ENCODE peak calls at places on chromosomes 7 and 10, in ten cellular contexts. K, B, G, Z, P, R, T, F, W and Y are unnamed samples.

GRCh38 chr7:151243411-151244155 is 4.9 kb downstream of the SMARCD3 start:
- DNase-seq in K (no peak), B (peak; percentile 47), G (no peak), Z (no peak), P (no peak), R (no peak), T (no peak), F (no peak), W (no peak), Y (no peak)

GRCh38 chr10:30625110-30625509 is 4.4 kb downstream of the LYZL2 start:
- DNase-seq in K (no peak), B (no peak), G (no peak), Z (no peak), P (no peak), R (no peak), T (no peak), F (no peak), W (no peak), Y (no peak)

GRCh38 chr7:74474271-74474865 is 20.7 kb downstream of the GTF2IRD1 start:
- DNase-seq in K (no peak), B (no peak), G (no peak), Z (no peak), P (no peak), R (no peak), T (no peak), F (no peak), W (no peak), Y (no peak)

GRCh38 chr7:360454-361100 is 70.6 kb downstream of the FOXL3 start:
- DNase-seq in K (no peak), B (no peak), G (no peak), Z (no peak), P (no peak), R (no peak), T (no peak), F (no peak), W (no peak), Y (peak; percentile 48)

GRCh38 chr10:5613481-5613880 is 52.9 kb downstream of the ASB13 start:
- DNase-seq in K (no peak), B (no peak), G (no peak), Z (no peak), P (no peak), R (no peak), T (no peak), F (no peak), W (no peak), Y (no peak)

GRCh38 chr10:124644281-124644680 is 99.9 kb downstream of the FAM53B start:
- DNase-seq in K (no peak), B (no peak), G (no peak), Z (no peak), P (no peak), R (no peak), T (no peak), F (no peak), W (no peak), Y (no peak)

GRCh38 chr7:67821116-67821515 is 824.5 kb downstream of the TYW1 start:
- DNase-seq in K (no peak), B (no peak), G (no peak), Z (no peak), P (no peak), R (no peak), T (no peak), F (no peak), W (no peak), Y (no peak)

GRCh38 chr10:34116780-34117179 is 698.3 kb downstream of the PARD3 start:
- DNase-seq in K (no peak), B (no peak), G (no peak), Z (peak; percentile 85), P (no peak), R (no peak), T (no peak), F (no peak), W (no peak), Y (no peak)

GRCh38 chr10:30027057-30028005 is 32.1 kb downstream of the JCAD start:
- DNase-seq in K (peak; percentile 65), B (peak; percentile 45), G (peak; percentile 68), Z (no peak), P (peak; percentile 32), R (no peak), T (peak; percentile 36), F (peak; percentile 32), W (peak; percentile 65), Y (peak; percentile 89)

GRCh38 chr10:47384148-47384921 is at the start of gene ZNF488:
- DNase-seq in K (peak; percentile 84), B (peak; percentile 89), G (peak; percentile 87), Z (no peak), P (peak; percentile 84), R (peak; percentile 98), T (peak; percentile 63), F (no peak), W (peak; percentile 87), Y (peak; percentile 90)

GRCh38 chr10:31604141-31604540 is 285.1 kb downstream of the ZEB1 start:
- DNase-seq in K (no peak), B (no peak), G (no peak), Z (no peak), P (no peak), R (no peak), T (no peak), F (no peak), W (no peak), Y (peak; percentile 82)

GRCh38 chr7:133478591-133479135 is 225.8 kb downstream of the EXOC4 start:
- DNase-seq in K (no peak), B (no peak), G (no peak), Z (no peak), P (no peak), R (no peak), T (no peak), F (no peak), W (no peak), Y (no peak)

GRCh38 chr7:124702385-124702784 is 63.2 kb downstream of the GPR37 start:
- DNase-seq in K (no peak), B (no peak), G (no peak), Z (no peak), P (no peak), R (no peak), T (no peak), F (no peak), W (no peak), Y (no peak)

GRCh38 chr10:71076473-71077142 is 135.8 kb upstream of the UNC5B start:
- DNase-seq in K (peak; percentile 10), B (no peak), G (peak; percentile 2), Z (peak; percentile 55), P (no peak), R (peak; percentile 47), T (no peak), F (no peak), W (no peak), Y (no peak)

GRCh38 chr7:30800785-30801252 is 29.6 kb downstream of the MINDY4 start:
- DNase-seq in K (peak; percentile 55), B (no peak), G (peak; percentile 58), Z (peak; percentile 95), P (peak; percentile 58), R (peak; percentile 89), T (peak; percentile 91), F (peak; percentile 21), W (peak; percentile 52), Y (peak; percentile 90)

GRCh38 chr10:107498983-107499382 is 334.5 kb upstream of the SORCS1 start:
- DNase-seq in K (no peak), B (no peak), G (no peak), Z (no peak), P (no peak), R (no peak), T (no peak), F (no peak), W (no peak), Y (no peak)

GRCh38 chr10:13956826-13957225 is 370.1 kb downstream of the PRPF18 start:
- DNase-seq in K (peak; percentile 31), B (peak; percentile 85), G (peak; percentile 29), Z (peak; percentile 94), P (no peak), R (no peak), T (peak; percentile 82), F (no peak), W (peak; percentile 31), Y (peak; percentile 92)

GRCh38 chr10:29757551-29758297 is 123.0 kb upstream of the SVIL start:
- DNase-seq in K (no peak), B (no peak), G (no peak), Z (no peak), P (peak; percentile 19), R (no peak), T (no peak), F (no peak), W (no peak), Y (no peak)

GRCh38 chr7:73879977-73880681 is 19.2 kb downstream of the TMEM270 start:
- DNase-seq in K (peak; percentile 27), B (no peak), G (no peak), Z (peak; percentile 95), P (peak; percentile 31), R (peak; percentile 27), T (no peak), F (no peak), W (peak; percentile 30), Y (no peak)

DNA sequence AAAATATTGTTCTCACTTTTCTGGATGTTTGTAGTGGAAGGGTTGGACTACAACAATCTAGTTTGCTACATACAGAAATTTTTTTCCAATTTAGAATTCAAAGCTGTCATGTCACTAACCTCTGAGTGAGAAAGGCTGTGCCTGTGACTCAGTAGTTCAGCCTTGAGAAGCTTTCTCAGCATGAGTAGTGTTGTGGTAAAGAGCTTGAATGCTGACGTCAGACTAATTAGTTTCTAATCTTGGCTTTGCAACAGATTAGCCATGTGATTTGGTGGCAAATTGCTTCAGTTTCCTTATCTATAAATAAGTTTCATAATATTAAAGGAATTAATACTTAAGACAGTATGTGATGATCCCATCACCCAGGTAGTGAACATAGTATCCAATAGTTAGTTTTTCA is 83.8 kb downstream of the ABCA13 start:
- DNase-seq in K (no peak), B (no peak), G (no peak), Z (no peak), P (no peak), R (no peak), T (no peak), F (peak; percentile 7), W (no peak), Y (no peak)
- TF ChIP-seq EP300 in K (no peak), B (no peak), G (no peak), Z (no peak), P (no peak), R (no peak), T (no peak), F (no peak), W (no peak), Y (no peak)

GRCh38 chr7:152904698-152905097 is 145.1 kb downstream of the ACTR3B start:
- DNase-seq in K (no peak), B (no peak), G (no peak), Z (no peak), P (no peak), R (no peak), T (no peak), F (no peak), W (no peak), Y (no peak)
- H3K4me1 ChIP-seq in K (peaks cover 8% of the 10 kb centered on the region), B (no peaks in the 10 kb centered on the region), G (no peaks in the 10 kb centered on the region), Z (no peaks in the 10 kb centered on the region), P (no peaks in the 10 kb centered on the region), R (no peaks in the 10 kb centered on the region), T (no peaks in the 10 kb centered on the region), F (no peaks in the 10 kb centered on the region), W (no peaks in the 10 kb centered on the region), Y (peaks cover 5% of the 10 kb centered on the region)

GRCh38 chr10:69352569-69353264 is 64.0 kb downstream of the TACR2 start:
- DNase-seq in K (no peak), B (no peak), G (no peak), Z (no peak), P (no peak), R (no peak), T (no peak), F (no peak), W (no peak), Y (no peak)
- H3K27ac ChIP-seq in K (no peak overlapping the region), B (no peak overlapping the region), G (no peak overlapping the region), Z (no peak overlapping the region), P (peak overlapping the region; percentile 58), R (peak overlapping the region; percentile 44), T (no peak overlapping the region), F (no peak overlapping the region), W (no peak overlapping the region), Y (no peak overlapping the region)

GRCh38 chr7:92448185-92448747 is 984 bp downstream of the GATAD1 start:
- DNase-seq in K (peak; percentile 79), B (peak; percentile 65), G (peak; percentile 67), Z (no peak), P (peak; percentile 82), R (peak; percentile 43), T (peak; percentile 70), F (peak; percentile 48), W (peak; percentile 60), Y (peak; percentile 74)
- TF ChIP-seq EP300 in K (no peak), B (no peak), G (no peak), Z (no peak), P (no peak), R (no peak), T (no peak), F (no peak), W (no peak), Y (no peak)